ENCODE peak calls at places on chromosomes 7 and 10, in seven cellular contexts. J is stimulated activated CD4-positive, alpha-beta T cell treated with anti-CD3 and anti-CD28 coated beads, Interleukin-12 subunit alpha, Interleukin-12 subunit beta, amount 100 ng/mL, for 48 hours; Z is tibial artery; M is T47D; V is lung; Y is RKO; G is SK-N-SH. W is an unnamed sample.

GRCh38 chr7:121085922-121086321 is 97.4 kb downstream of the CPED1 start:
- DNase-seq in J (no peak), Z (no peak), M (no peak), V (no peak), Y (no peak), G (no peak), W (no peak)

GRCh38 chr7:110454713-110455112 is 636.2 kb upstream of the LRRN3 start:
- DNase-seq in J (no peak), Z (no peak), M (no peak), V (no peak), Y (no peak), G (no peak), W (no peak)

GRCh38 chr7:33185786-33186185 is 56.4 kb downstream of the BBS9 start:
- DNase-seq in J (no peak), Z (no peak), M (peak; percentile 83), V (no peak), Y (peak; percentile 65), G (peak; percentile 63), W (no peak)

GRCh38 chr10:22550732-22551131 is 163.6 kb downstream of the PIP4K2A start:
- DNase-seq in J (peak; percentile 53), Z (no peak), M (peak; percentile 1), V (no peak), Y (peak; percentile 35), G (peak; percentile 69), W (peak; percentile 34)

GRCh38 chr10:12720217-12720981 is 281.1 kb downstream of the CCDC3 start:
- DNase-seq in J (peak; percentile 41), Z (peak; percentile 97), M (peak; percentile 88), V (peak; percentile 94), Y (peak; percentile 98), G (no peak), W (peak; percentile 73)

GRCh38 chr7:84985073-84985784 is 201.6 kb downstream of the SEMA3D start:
- DNase-seq in J (no peak), Z (no peak), M (no peak), V (no peak), Y (no peak), G (no peak), W (no peak)

GRCh38 chr7:158750702-158751101 is 46.1 kb upstream of the NCAPG2 start:
- DNase-seq in J (no peak), Z (no peak), M (no peak), V (no peak), Y (no peak), G (no peak), W (no peak)

GRCh38 chr10:102120987-102121738 is 995 bp upstream of the LDB1 start:
- DNase-seq in J (no peak), Z (peak; percentile 81), M (peak; percentile 89), V (peak; percentile 65), Y (no peak), G (peak; percentile 74), W (no peak)

GRCh38 chr10:118955531-118956252 is 73.8 kb upstream of the NANOS1 start:
- DNase-seq in J (no peak), Z (no peak), M (no peak), V (no peak), Y (no peak), G (no peak), W (no peak)

GRCh38 chr7:28135296-28135695 is 45.3 kb downstream of the JAZF1 start:
- DNase-seq in J (no peak), Z (no peak), M (no peak), V (no peak), Y (no peak), G (no peak), W (no peak)

GRCh38 chr7:66013938-66014337 is 31.9 kb upstream of the GUSB start:
- DNase-seq in J (no peak), Z (no peak), M (peak; percentile 75), V (peak; percentile 56), Y (peak; percentile 33), G (peak; percentile 49), W (no peak)

GRCh38 chr10:1187151-1187854 is 131.1 kb downstream of the WDR37 start:
- DNase-seq in J (no peak), Z (peak; percentile 47), M (no peak), V (no peak), Y (no peak), G (no peak), W (no peak)

GRCh38 chr10:68721673-68721963 is 579 bp downstream of the CCAR1 start:
- DNase-seq in J (no peak), Z (peak; percentile 67), M (no peak), V (no peak), Y (no peak), G (no peak), W (no peak)

GRCh38 chr7:49001610-49002033 is 77.3 kb downstream of the CDC14C start:
- DNase-seq in J (peak; percentile 0), Z (no peak), M (peak; percentile 68), V (no peak), Y (peak; percentile 62), G (peak; percentile 41), W (no peak)

GRCh38 chr10:49601857-49602256 is 8.3 kb upstream of the SLC18A3 start:
- DNase-seq in J (no peak), Z (peak; percentile 29), M (no peak), V (no peak), Y (peak; percentile 39), G (no peak), W (no peak)

GRCh38 chr7:732094-732541 is 5.0 kb upstream of the PRKAR1B start:
- DNase-seq in J (no peak), Z (no peak), M (peak; percentile 70), V (no peak), Y (no peak), G (peak; percentile 71), W (peak; percentile 72)

GRCh38 chr7:141466151-141466904 is 84.9 kb upstream of the AGK start:
- DNase-seq in J (no peak), Z (no peak), M (no peak), V (no peak), Y (peak; percentile 4), G (no peak), W (no peak)

GRCh38 chr7:92723205-92723604 is 113.2 kb downstream of the CDK6 start:
- DNase-seq in J (no peak), Z (no peak), M (no peak), V (no peak), Y (no peak), G (no peak), W (no peak)

GRCh38 chr7:150716939-150717338 is 526 bp downstream of the GIMAP1 start:
- DNase-seq in J (no peak), Z (no peak), M (no peak), V (no peak), Y (no peak), G (no peak), W (no peak)

GRCh38 chr7:77846317-77847092 is 47.9 kb downstream of the PHTF2 start:
- DNase-seq in J (no peak), Z (no peak), M (no peak), V (no peak), Y (no peak), G (no peak), W (no peak)

GRCh38 chr7:102849538-102849937 is 63.3 kb upstream of the LRRC17 start:
- DNase-seq in J (no peak), Z (no peak), M (no peak), V (no peak), Y (no peak), G (no peak), W (no peak)

GRCh38 chr10:110502851-110503301 is 5.2 kb downstream of the DUSP5 start:
- DNase-seq in J (no peak), Z (peak; percentile 40), M (no peak), V (peak; percentile 52), Y (no peak), G (no peak), W (no peak)

GRCh38 chr7:102320181-102320580 is 33.5 kb downstream of the SH2B2 start:
- DNase-seq in J (no peak), Z (no peak), M (no peak), V (no peak), Y (no peak), G (peak; percentile 34), W (no peak)

GRCh38 chr10:8051109-8051781 is 3.2 kb upstream of the GATA3 start:
- DNase-seq in J (no peak), Z (peak; percentile 55), M (peak; percentile 85), V (no peak), Y (no peak), G (peak; percentile 68), W (no peak)

GRCh38 chr7:66503036-66503370 is 125.7 kb upstream of the KCTD7 start:
- DNase-seq in J (no peak), Z (peak; percentile 51), M (no peak), V (no peak), Y (no peak), G (no peak), W (no peak)

GRCh38 chr10:8998751-8999150 is 944.3 kb downstream of the GATA3 start:
- DNase-seq in J (no peak), Z (no peak), M (no peak), V (no peak), Y (no peak), G (no peak), W (no peak)

GRCh38 chr10:69512901-69513300 is 60.3 kb downstream of the NEUROG3 start:
- DNase-seq in J (no peak), Z (no peak), M (no peak), V (no peak), Y (no peak), G (no peak), W (no peak)

GRCh38 chr10:79404231-79404609 is 41.2 kb downstream of the ZCCHC24 start:
- DNase-seq in J (no peak), Z (peak; percentile 86), M (no peak), V (peak; percentile 61), Y (no peak), G (no peak), W (peak; percentile 69)

GRCh38 chr10:15293862-15294835 is 76.9 kb downstream of the FAM171A1 start:
- DNase-seq in J (no peak), Z (no peak), M (no peak), V (no peak), Y (no peak), G (no peak), W (no peak)

GRCh38 chr10:86244995-86245394 is 121.6 kb downstream of the GRID1 start:
- DNase-seq in J (no peak), Z (no peak), M (no peak), V (no peak), Y (no peak), G (peak; percentile 58), W (no peak)